ENCODE peak calls at places on chromosomes 13 and 19, in five cellular contexts. F, I, Q, K and C are unnamed samples.

GRCh38 chr19:49556412-49557398 is 23.7 kb downstream of the NOSIP start:
- DNase-seq in F (no peak), I (no peak), Q (no peak), K (no peak), C (no peak)

GRCh38 chr19:38252935-38253691 is 3.1 kb downstream of the PPP1R14A start:
- DNase-seq in Q (no peak), K (peak), F (no peak), I (no peak), C (peak)

GRCh38 chr19:58397533-58398037 is 2.1 kb downstream of the RNF225 start:
- DNase-seq in K (no peak), Q (no peak), F (no peak), I (no peak), C (no peak)

GRCh38 chr13:46359731-46360130 is 27.3 kb downstream of the RUBCNL start:
- DNase-seq in K (no peak), I (peak), F (no peak), Q (no peak), C (no peak)

GRCh38 chr19:18280247-18281081 is 958 bp downstream of the JUND start:
- DNase-seq in Q (peak), K (peak), I (peak), F (peak), C (peak)

GRCh38 chr13:110269509-110270185 is 37.3 kb downstream of the COL4A1 start:
- DNase-seq in K (no peak), I (no peak), Q (no peak), F (no peak), C (no peak)

GRCh38 chr13:66219493-66219892 is 1010.6 kb downstream of the PCDH9 start:
- DNase-seq in K (no peak), I (no peak), Q (no peak), F (no peak), C (no peak)

GRCh38 chr13:108924154-108924940 is 294.9 kb downstream of the MYO16 start:
- DNase-seq in Q (no peak), F (no peak), K (no peak), I (no peak), C (no peak)

GRCh38 chr13:107421028-107421427 is 794.3 kb downstream of the LIG4 start:
- DNase-seq in K (no peak), I (no peak), F (no peak), Q (no peak), C (no peak)

GRCh38 chr13:65912516-65912915 is 1317.6 kb downstream of the PCDH9 start:
- DNase-seq in Q (no peak), F (no peak), K (no peak), I (no peak), C (no peak)

GRCh38 chr19:18718846-18719458 is 35.5 kb downstream of the CRTC1 start:
- DNase-seq in Q (no peak), I (no peak), K (no peak), F (no peak), C (no peak)

GRCh38 chr13:100674848-100675659 is 459 bp upstream of the TMTC4 start:
- DNase-seq in Q (peak), I (peak), K (peak), F (peak), C (peak)
- TF ChIP-seq CTCF in Q (peak), I (no peak), K (peak), F (no peak), C (peak)

GRCh38 chr19:5831152-5831551 is 8.3 kb downstream of the FUT6 start:
- DNase-seq in Q (no peak), F (no peak), K (no peak), I (no peak), C (no peak)
- TF ChIP-seq CTCF in Q (no peak), F (no peak), K (no peak), I (no peak), C (no peak)

DNA sequence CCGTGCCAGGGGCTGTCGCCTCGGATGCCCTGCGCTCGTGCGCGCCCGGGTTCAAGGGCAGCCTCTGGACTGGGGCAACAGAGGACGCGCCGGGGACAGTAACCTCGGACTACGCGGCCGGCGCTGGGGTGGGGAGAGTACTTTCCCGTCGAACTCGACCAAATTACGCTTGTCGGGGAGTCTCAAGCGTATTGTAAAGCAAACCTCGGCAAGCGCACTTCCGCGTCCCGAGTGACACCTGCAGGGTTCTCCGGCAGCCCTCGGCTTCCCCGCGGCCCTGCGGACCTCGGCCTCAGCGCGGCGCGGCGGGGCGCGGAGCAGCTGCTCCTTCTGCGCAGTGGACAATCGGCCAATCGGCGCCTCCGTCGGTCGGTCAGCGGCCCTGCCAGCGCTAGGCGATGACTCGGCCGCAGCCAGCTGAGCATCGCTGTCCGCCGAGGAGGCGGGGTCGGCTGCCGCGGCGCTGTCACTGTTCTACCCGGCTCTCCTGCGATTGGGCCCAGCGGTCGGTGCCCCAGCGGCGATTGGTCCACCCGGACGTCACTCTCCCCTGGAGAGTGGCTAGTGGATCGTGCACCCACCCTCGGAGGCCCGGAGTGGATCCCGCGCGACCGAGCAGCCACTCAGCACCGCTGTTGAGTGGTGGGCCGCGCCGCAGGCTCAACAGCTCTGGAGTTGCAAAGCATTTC is at the start of gene SLC46A3:
- DNase-seq in K (peak), I (peak), Q (peak), F (peak), C (peak)
- TF ChIP-seq CTCF in K (peak), I (peak), Q (peak), F (no peak), C (no peak)

DNA sequence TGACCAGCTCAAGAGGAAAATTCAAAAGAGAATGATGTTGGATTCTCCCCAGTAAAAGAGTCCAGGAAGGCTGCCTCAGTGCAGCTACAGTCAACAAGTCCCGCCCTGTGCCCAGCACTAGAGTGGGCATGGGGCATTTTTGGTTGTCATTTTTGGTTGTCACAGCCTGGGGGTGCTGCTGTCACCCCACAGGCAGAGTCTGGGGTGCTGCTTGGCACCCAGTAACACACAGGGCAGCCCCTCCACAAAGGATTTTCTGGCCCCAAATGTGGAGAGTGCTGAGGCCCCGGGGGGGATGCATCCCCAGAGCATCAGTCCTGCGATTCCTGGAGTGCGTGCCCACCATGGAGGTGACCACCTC is 28.2 kb upstream of the TMEM255B start:
- DNase-seq in I (no peak), K (no peak), Q (no peak), F (no peak), C (no peak)
- TF ChIP-seq CTCF in I (no peak), K (no peak), Q (no peak), F (no peak), C (no peak)

DNA sequence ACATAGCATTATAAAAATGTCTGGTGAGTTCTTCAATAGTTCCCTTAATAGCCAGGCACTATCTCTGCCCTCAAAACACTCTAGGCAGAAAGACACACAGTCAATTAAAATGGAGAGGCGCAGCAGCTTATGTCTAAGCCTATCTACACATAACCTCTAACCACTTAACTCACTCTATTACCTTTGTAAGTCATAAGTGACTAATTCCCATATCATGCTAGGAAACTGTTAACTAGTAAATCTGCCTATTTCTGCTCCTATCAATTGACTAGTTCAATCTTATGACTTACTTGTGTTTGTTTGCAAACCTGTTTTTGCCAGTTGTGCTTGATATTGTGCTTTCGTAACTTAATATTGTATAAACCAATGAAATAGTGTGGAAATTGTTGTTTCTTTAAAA is 3.2 kb downstream of the CCDC122 start:
- DNase-seq in I (no peak), F (no peak), Q (no peak), K (no peak), C (no peak)
- TF ChIP-seq CTCF in I (no peak), F (no peak), Q (no peak), K (no peak), C (no peak)

GRCh38 chr13:51865838-51866237 is 4.1 kb downstream of the CCDC70 start:
- DNase-seq in Q (no peak), I (no peak), F (no peak), K (no peak), C (no peak)
- TF ChIP-seq CTCF in Q (no peak), I (no peak), F (no peak), K (no peak), C (no peak)

GRCh38 chr13:72643339-72643989 is 84.0 kb downstream of the MZT1 start:
- DNase-seq in K (no peak), F (no peak), I (peak), Q (peak), C (peak)

GRCh38 chr13:72652681-72653080 is 74.7 kb downstream of the MZT1 start:
- DNase-seq in F (no peak), I (no peak), K (no peak), Q (no peak), C (no peak)

GRCh38 chr13:72645521-72645920 is 81.9 kb downstream of the MZT1 start:
- DNase-seq in I (no peak), K (no peak), Q (no peak), F (no peak), C (no peak)

GRCh38 chr13:72651196-72651595 is 76.2 kb downstream of the MZT1 start:
- DNase-seq in Q (no peak), K (no peak), F (no peak), I (no peak), C (no peak)

GRCh38 chr13:72648513-72649065 is 78.8 kb downstream of the MZT1 start:
- DNase-seq in K (no peak), F (no peak), Q (no peak), I (no peak), C (no peak)
- TF ChIP-seq CTCF in K (no peak), F (no peak), Q (no peak), I (no peak), C (no peak)